ENCODE peak calls at places on chromosomes 7 and 10, in six cellular contexts. One of them, this sample, is unnamed.

GRCh38 chr10:111565542-111565941 is 488.7 kb downstream of the ADRA2A start:
- DNase-seq in cardiac muscle cell: no peak
- DNase-seq in AG09309: no peak
- DNase-seq in fibroblast of lung: no peak
- DNase-seq in thoracic aorta: no peak
- DNase-seq in WTC11: no peak
- DNase-seq in this sample: no peak

GRCh38 chr10:114301951-114302710 is 63.1 kb downstream of the VWA2 start:
- DNase-seq in WTC11: no peak
- DNase-seq in cardiac muscle cell: no peak
- DNase-seq in thoracic aorta: no peak
- DNase-seq in fibroblast of lung: no peak
- DNase-seq in AG09309: no peak
- DNase-seq in this sample: no peak

GRCh38 chr10:48792687-48793096 is 108.0 kb downstream of the WDFY4 start:
- DNase-seq in cardiac muscle cell: no peak
- DNase-seq in fibroblast of lung: peak
- DNase-seq in WTC11: no peak
- DNase-seq in thoracic aorta: no peak
- DNase-seq in AG09309: peak
- DNase-seq in this sample: no peak

GRCh38 chr10:76126607-76127190 is 695.3 kb downstream of the LRMDA start:
- DNase-seq in fibroblast of lung: no peak
- DNase-seq in AG09309: no peak
- DNase-seq in thoracic aorta: no peak
- DNase-seq in cardiac muscle cell: no peak
- DNase-seq in WTC11: no peak
- DNase-seq in this sample: no peak

GRCh38 chr10:95552680-95553342 is 8.4 kb downstream of the SORBS1 start:
- DNase-seq in fibroblast of lung: no peak
- DNase-seq in cardiac muscle cell: no peak
- DNase-seq in WTC11: no peak
- DNase-seq in thoracic aorta: no peak
- DNase-seq in AG09309: no peak
- DNase-seq in this sample: no peak

GRCh38 chr7:18558910-18559309 is 63.4 kb downstream of the HDAC9 start:
- DNase-seq in cardiac muscle cell: no peak
- DNase-seq in fibroblast of lung: no peak
- DNase-seq in AG09309: no peak
- DNase-seq in WTC11: no peak
- DNase-seq in thoracic aorta: no peak
- DNase-seq in this sample: no peak

GRCh38 chr7:101410743-101411476 is 48.2 kb downstream of the COL26A1 start:
- DNase-seq in AG09309: no peak
- DNase-seq in WTC11: peak
- DNase-seq in cardiac muscle cell: peak
- DNase-seq in thoracic aorta: no peak
- DNase-seq in fibroblast of lung: peak
- DNase-seq in this sample: peak

GRCh38 chr7:154775681-154776080 is 227.2 kb downstream of the PAXIP1 start:
- DNase-seq in fibroblast of lung: no peak
- DNase-seq in thoracic aorta: no peak
- DNase-seq in AG09309: no peak
- DNase-seq in WTC11: no peak
- DNase-seq in cardiac muscle cell: no peak
- DNase-seq in this sample: no peak

GRCh38 chr7:47758546-47758945 is 176.6 kb upstream of the TNS3 start:
- DNase-seq in thoracic aorta: peak
- DNase-seq in AG09309: peak
- DNase-seq in fibroblast of lung: peak
- DNase-seq in WTC11: no peak
- DNase-seq in cardiac muscle cell: no peak
- DNase-seq in this sample: no peak

GRCh38 chr7:105617280-105618015 is 36.2 kb upstream of the EFCAB10 start:
- DNase-seq in cardiac muscle cell: peak
- DNase-seq in WTC11: no peak
- DNase-seq in AG09309: no peak
- DNase-seq in fibroblast of lung: no peak
- DNase-seq in thoracic aorta: no peak
- DNase-seq in this sample: no peak

GRCh38 chr10:49744924-49745605 is 17.1 kb downstream of the OGDHL start:
- DNase-seq in WTC11: peak
- DNase-seq in fibroblast of lung: no peak
- DNase-seq in cardiac muscle cell: no peak
- DNase-seq in thoracic aorta: no peak
- DNase-seq in AG09309: no peak
- DNase-seq in this sample: no peak

GRCh38 chr7:98703916-98704315 is 86.8 kb downstream of the NPTX2 start:
- DNase-seq in fibroblast of lung: no peak
- DNase-seq in thoracic aorta: no peak
- DNase-seq in cardiac muscle cell: no peak
- DNase-seq in AG09309: no peak
- DNase-seq in WTC11: no peak
- DNase-seq in this sample: no peak

GRCh38 chr10:96665306-96665705 is 55.0 kb downstream of the PIK3AP1 start:
- DNase-seq in WTC11: no peak
- DNase-seq in fibroblast of lung: no peak
- DNase-seq in thoracic aorta: no peak
- DNase-seq in AG09309: peak
- DNase-seq in cardiac muscle cell: no peak
- DNase-seq in this sample: no peak

GRCh38 chr10:24751716-24752115 is 28.0 kb upstream of the ARHGAP21 start:
- DNase-seq in cardiac muscle cell: no peak
- DNase-seq in AG09309: no peak
- DNase-seq in WTC11: no peak
- DNase-seq in fibroblast of lung: no peak
- DNase-seq in thoracic aorta: no peak
- DNase-seq in this sample: no peak

GRCh38 chr10:97117372-97117771 is 68.4 kb downstream of the SLIT1 start:
- DNase-seq in WTC11: no peak
- DNase-seq in AG09309: no peak
- DNase-seq in thoracic aorta: no peak
- DNase-seq in fibroblast of lung: peak
- DNase-seq in cardiac muscle cell: no peak
- DNase-seq in this sample: no peak

GRCh38 chr10:131162866-131163265 is 148.7 kb downstream of the TCERG1L start:
- DNase-seq in WTC11: no peak
- DNase-seq in fibroblast of lung: no peak
- DNase-seq in AG09309: no peak
- DNase-seq in thoracic aorta: no peak
- DNase-seq in cardiac muscle cell: no peak
- DNase-seq in this sample: no peak

GRCh38 chr10:70178139-70178725 is 7.9 kb upstream of the SAR1A start:
- DNase-seq in WTC11: no peak
- DNase-seq in fibroblast of lung: no peak
- DNase-seq in thoracic aorta: no peak
- DNase-seq in cardiac muscle cell: no peak
- DNase-seq in AG09309: no peak
- DNase-seq in this sample: no peak

GRCh38 chr10:75111906-75112703 is 649 bp downstream of the SAMD8 start:
- DNase-seq in cardiac muscle cell: peak
- DNase-seq in fibroblast of lung: peak
- DNase-seq in WTC11: peak
- DNase-seq in thoracic aorta: peak
- DNase-seq in AG09309: no peak
- DNase-seq in this sample: peak

GRCh38 chr7:2837476-2837875 is 6.6 kb downstream of the GNA12 start:
- DNase-seq in WTC11: no peak
- DNase-seq in AG09309: no peak
- DNase-seq in thoracic aorta: no peak
- DNase-seq in fibroblast of lung: peak
- DNase-seq in cardiac muscle cell: no peak
- DNase-seq in this sample: no peak

GRCh38 chr10:70648427-70648826 is 23.9 kb upstream of the ADAMTS14 start:
- DNase-seq in cardiac muscle cell: no peak
- DNase-seq in AG09309: no peak
- DNase-seq in thoracic aorta: no peak
- DNase-seq in fibroblast of lung: no peak
- DNase-seq in WTC11: no peak
- DNase-seq in this sample: no peak

GRCh38 chr7:79528421-79528820 is 75.0 kb upstream of the MAGI2 start:
- DNase-seq in thoracic aorta: no peak
- DNase-seq in fibroblast of lung: no peak
- DNase-seq in AG09309: no peak
- DNase-seq in cardiac muscle cell: no peak
- DNase-seq in WTC11: no peak
- DNase-seq in this sample: no peak

GRCh38 chr10:123359539-123359938 is 205.3 kb downstream of the BUB3 start:
- DNase-seq in WTC11: no peak
- DNase-seq in thoracic aorta: no peak
- DNase-seq in fibroblast of lung: no peak
- DNase-seq in AG09309: no peak
- DNase-seq in cardiac muscle cell: no peak
- DNase-seq in this sample: no peak

GRCh38 chr7:156589808-156590207 is 50.8 kb upstream of the RNF32 start:
- DNase-seq in AG09309: no peak
- DNase-seq in cardiac muscle cell: no peak
- DNase-seq in thoracic aorta: no peak
- DNase-seq in fibroblast of lung: no peak
- DNase-seq in WTC11: no peak
- DNase-seq in this sample: no peak

GRCh38 chr10:59812541-59813122 is 59.4 kb upstream of the MRLN start:
- DNase-seq in thoracic aorta: no peak
- DNase-seq in cardiac muscle cell: no peak
- DNase-seq in fibroblast of lung: no peak
- DNase-seq in WTC11: no peak
- DNase-seq in AG09309: no peak
- DNase-seq in this sample: no peak

GRCh38 chr10:59809644-59809974 is 56.4 kb upstream of the MRLN start:
- DNase-seq in WTC11: no peak
- DNase-seq in cardiac muscle cell: no peak
- DNase-seq in thoracic aorta: no peak
- DNase-seq in AG09309: no peak
- DNase-seq in fibroblast of lung: no peak
- DNase-seq in this sample: no peak

GRCh38 chr10:59805043-59805442 is 51.8 kb upstream of the MRLN start:
- DNase-seq in cardiac muscle cell: peak
- DNase-seq in fibroblast of lung: peak
- DNase-seq in WTC11: peak
- DNase-seq in thoracic aorta: no peak
- DNase-seq in AG09309: no peak
- DNase-seq in this sample: peak

GRCh38 chr10:59807629-59808620 is 54.7 kb upstream of the MRLN start:
- DNase-seq in WTC11: no peak
- DNase-seq in thoracic aorta: peak
- DNase-seq in fibroblast of lung: no peak
- DNase-seq in cardiac muscle cell: no peak
- DNase-seq in AG09309: no peak
- DNase-seq in this sample: no peak

DNA sequence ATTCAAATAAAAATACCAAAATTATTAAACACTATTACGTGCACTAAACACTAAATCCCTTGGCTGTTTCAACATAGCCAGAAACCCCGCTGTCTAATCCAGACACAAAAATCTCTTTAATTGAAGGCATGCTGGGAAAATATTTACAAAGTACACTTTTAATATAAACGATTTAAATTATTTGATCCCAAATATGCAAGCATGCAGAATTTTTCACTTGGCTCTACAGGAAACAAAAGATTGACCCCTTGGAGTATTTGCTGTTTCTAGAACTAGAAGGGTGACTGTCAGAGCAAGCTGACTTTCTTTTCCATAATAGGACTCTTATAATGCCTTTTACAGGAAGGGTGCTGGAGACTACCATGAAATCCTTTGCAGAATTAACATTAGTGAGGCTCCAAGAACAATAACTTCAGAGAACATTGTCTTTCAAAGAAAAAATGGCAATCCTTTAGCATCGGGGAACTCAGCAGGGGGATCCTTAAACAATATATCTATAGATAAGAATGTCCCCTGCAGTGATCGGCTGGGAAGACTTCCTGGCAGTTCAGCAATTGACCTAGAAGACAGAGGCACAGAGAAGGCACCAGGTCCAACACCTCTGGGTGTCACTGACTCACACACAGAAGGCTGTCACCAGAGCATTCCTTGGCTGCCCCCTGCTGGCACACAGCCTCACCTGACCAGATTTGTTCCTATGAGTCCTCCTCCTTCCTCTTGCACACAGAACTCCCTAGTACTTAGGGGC is 55.8 kb upstream of the MRLN start:
- DNase-seq in cardiac muscle cell: peak
- DNase-seq in fibroblast of lung: peak
- DNase-seq in AG09309: no peak
- DNase-seq in thoracic aorta: no peak
- DNase-seq in WTC11: peak
- DNase-seq in this sample: peak
- TF ChIP-seq CTCF in cardiac muscle cell: peak
- TF ChIP-seq CTCF in fibroblast of lung: peak
- TF ChIP-seq CTCF in AG09309: peak
- TF ChIP-seq CTCF in thoracic aorta: peak
- TF ChIP-seq CTCF in WTC11: peak
- TF ChIP-seq CTCF in this sample: peak

DNA sequence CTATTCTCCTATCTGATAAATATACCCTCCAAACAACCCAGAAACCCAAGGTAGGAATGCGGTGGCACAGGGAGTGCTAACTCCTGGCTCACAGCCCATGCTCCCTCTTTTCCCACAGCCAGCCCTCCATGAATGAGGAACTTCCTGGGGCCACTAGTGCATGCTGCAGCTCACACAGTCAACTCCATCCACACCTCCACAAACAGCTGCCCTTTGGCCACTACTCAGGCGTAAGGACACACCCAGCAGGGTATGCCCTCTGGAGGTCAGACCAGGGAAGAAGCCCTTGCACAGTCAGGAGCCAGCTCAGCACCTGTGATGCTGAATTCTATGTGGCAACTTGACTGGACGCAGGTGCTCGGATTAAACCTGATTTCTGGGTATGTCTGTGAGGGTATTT is 85.2 kb upstream of the PIK3CG start:
- DNase-seq in cardiac muscle cell: peak
- DNase-seq in WTC11: peak
- DNase-seq in AG09309: no peak
- DNase-seq in thoracic aorta: no peak
- DNase-seq in fibroblast of lung: no peak
- DNase-seq in this sample: peak
- TF ChIP-seq CTCF in cardiac muscle cell: no peak
- TF ChIP-seq CTCF in WTC11: no peak
- TF ChIP-seq CTCF in AG09309: no peak
- TF ChIP-seq CTCF in thoracic aorta: no peak
- TF ChIP-seq CTCF in fibroblast of lung: no peak
- TF ChIP-seq CTCF in this sample: no peak

DNA sequence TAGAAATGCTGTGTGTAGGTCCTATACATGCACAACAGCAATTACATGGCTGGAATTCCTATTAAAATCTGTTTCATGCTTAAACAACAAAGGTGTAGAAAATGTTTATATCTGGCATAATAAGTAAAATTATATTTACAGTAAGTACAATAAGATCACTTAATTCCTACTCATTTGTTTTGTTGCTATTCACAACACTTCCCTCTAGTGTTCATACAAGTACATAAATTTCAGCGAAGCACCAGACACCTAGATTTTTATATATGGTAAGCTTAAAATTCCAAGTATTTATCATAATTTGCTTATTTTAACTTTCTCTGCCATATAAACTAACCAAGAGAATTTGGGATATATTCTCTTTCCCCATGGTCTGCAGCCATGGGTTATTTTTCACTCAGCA is 51.8 kb upstream of the ANK3 start:
- DNase-seq in AG09309: no peak
- DNase-seq in thoracic aorta: no peak
- DNase-seq in fibroblast of lung: peak
- DNase-seq in cardiac muscle cell: no peak
- DNase-seq in WTC11: no peak
- DNase-seq in this sample: no peak
- TF ChIP-seq CTCF in AG09309: peak
- TF ChIP-seq CTCF in thoracic aorta: no peak
- TF ChIP-seq CTCF in fibroblast of lung: peak
- TF ChIP-seq CTCF in cardiac muscle cell: peak
- TF ChIP-seq CTCF in WTC11: no peak
- TF ChIP-seq CTCF in this sample: peak

GRCh38 chr10:23530079-23530478 is 91.2 kb downstream of the OTUD1 start:
- DNase-seq in thoracic aorta: no peak
- DNase-seq in AG09309: no peak
- DNase-seq in fibroblast of lung: peak
- DNase-seq in cardiac muscle cell: no peak
- DNase-seq in WTC11: no peak
- DNase-seq in this sample: no peak
- TF ChIP-seq CTCF in thoracic aorta: peak
- TF ChIP-seq CTCF in AG09309: peak
- TF ChIP-seq CTCF in fibroblast of lung: peak
- TF ChIP-seq CTCF in cardiac muscle cell: peak
- TF ChIP-seq CTCF in WTC11: no peak
- TF ChIP-seq CTCF in this sample: peak

This sample was measured in endothelial cell.